ENCODE peak calls at places on chromosomes 1 and 21, in eight cellular contexts. One of them, this sample, is unnamed.

GRCh38 chr1:201346337-201346939 is 31.0 kb downstream of the TNNT2 start:
- DNase-seq in ovary: no peak
- DNase-seq in sigmoid colon: no peak
- DNase-seq in stomach: peak
- DNase-seq in tibial nerve: no peak
- DNase-seq in K562: peak
- DNase-seq in A549: peak
- DNase-seq in GM12878: no peak
- DNase-seq in this sample: no peak

GRCh38 chr1:214506972-214507431 is 44.4 kb downstream of the PTPN14 start:
- DNase-seq in stomach: peak
- DNase-seq in tibial nerve: no peak
- DNase-seq in GM12878: no peak
- DNase-seq in A549: peak
- DNase-seq in ovary: no peak
- DNase-seq in K562: no peak
- DNase-seq in sigmoid colon: no peak
- DNase-seq in this sample: no peak

GRCh38 chr21:44329086-44329889 is 9.9 kb downstream of the CFAP410 start:
- DNase-seq in A549: no peak
- DNase-seq in GM12878: no peak
- DNase-seq in ovary: no peak
- DNase-seq in tibial nerve: no peak
- DNase-seq in sigmoid colon: no peak
- DNase-seq in stomach: no peak
- DNase-seq in K562: no peak
- DNase-seq in this sample: peak

GRCh38 chr1:211901945-211902344 is 71.4 kb upstream of the LPGAT1 start:
- DNase-seq in A549: no peak
- DNase-seq in stomach: no peak
- DNase-seq in GM12878: no peak
- DNase-seq in tibial nerve: no peak
- DNase-seq in K562: no peak
- DNase-seq in ovary: no peak
- DNase-seq in sigmoid colon: no peak
- DNase-seq in this sample: no peak

GRCh38 chr1:60746278-60746761 is 336.0 kb upstream of the NFIA start:
- DNase-seq in K562: no peak
- DNase-seq in ovary: no peak
- DNase-seq in GM12878: no peak
- DNase-seq in A549: no peak
- DNase-seq in sigmoid colon: no peak
- DNase-seq in stomach: no peak
- DNase-seq in tibial nerve: no peak
- DNase-seq in this sample: no peak

GRCh38 chr1:37177230-37177864 is 143.0 kb upstream of the GRIK3 start:
- DNase-seq in GM12878: no peak
- DNase-seq in ovary: no peak
- DNase-seq in stomach: no peak
- DNase-seq in A549: peak
- DNase-seq in sigmoid colon: no peak
- DNase-seq in tibial nerve: no peak
- DNase-seq in K562: peak
- DNase-seq in this sample: no peak

GRCh38 chr1:204216236-204216635 is 2.4 kb upstream of the GOLT1A start:
- DNase-seq in K562: no peak
- DNase-seq in A549: no peak
- DNase-seq in stomach: no peak
- DNase-seq in GM12878: no peak
- DNase-seq in ovary: no peak
- DNase-seq in tibial nerve: no peak
- DNase-seq in sigmoid colon: no peak
- DNase-seq in this sample: no peak

GRCh38 chr1:145846191-145846590 is 761 bp downstream of the NUDT17 start:
- DNase-seq in GM12878: no peak
- DNase-seq in K562: peak
- DNase-seq in sigmoid colon: no peak
- DNase-seq in A549: peak
- DNase-seq in stomach: no peak
- DNase-seq in ovary: peak
- DNase-seq in tibial nerve: no peak
- DNase-seq in this sample: no peak

GRCh38 chr21:26748066-26748465 is 97.1 kb downstream of the ADAMTS1 start:
- DNase-seq in ovary: no peak
- DNase-seq in sigmoid colon: no peak
- DNase-seq in stomach: no peak
- DNase-seq in GM12878: no peak
- DNase-seq in K562: no peak
- DNase-seq in tibial nerve: no peak
- DNase-seq in A549: no peak
- DNase-seq in this sample: no peak

GRCh38 chr21:26747216-26747615 is 98.0 kb downstream of the ADAMTS1 start:
- DNase-seq in K562: no peak
- DNase-seq in A549: no peak
- DNase-seq in ovary: no peak
- DNase-seq in tibial nerve: no peak
- DNase-seq in stomach: no peak
- DNase-seq in GM12878: no peak
- DNase-seq in sigmoid colon: no peak
- DNase-seq in this sample: no peak

GRCh38 chr21:26739189-26739588 is 106.0 kb downstream of the ADAMTS1 start:
- DNase-seq in ovary: no peak
- DNase-seq in GM12878: no peak
- DNase-seq in A549: no peak
- DNase-seq in tibial nerve: no peak
- DNase-seq in sigmoid colon: no peak
- DNase-seq in K562: no peak
- DNase-seq in stomach: no peak
- DNase-seq in this sample: no peak

DNA sequence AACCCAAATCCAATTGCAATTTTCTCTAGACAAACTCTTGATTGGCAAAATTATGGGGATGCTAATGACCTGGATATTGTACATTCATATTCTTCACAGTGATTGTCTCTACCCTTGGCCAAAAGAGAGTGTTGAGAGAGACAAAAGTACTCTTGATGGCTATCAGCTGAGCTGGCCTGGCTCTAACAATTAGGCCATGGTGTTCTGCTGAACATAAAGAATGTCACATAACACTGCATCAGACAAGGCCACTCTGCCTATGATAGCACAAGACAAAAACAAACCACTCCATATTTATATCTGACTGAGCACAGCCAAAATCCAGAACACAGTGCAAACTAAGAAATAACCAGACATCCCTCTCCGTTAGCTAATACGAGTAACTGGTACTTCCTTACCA is 101.7 kb downstream of the ADAMTS1 start:
- DNase-seq in sigmoid colon: no peak
- DNase-seq in ovary: no peak
- DNase-seq in K562: no peak
- DNase-seq in GM12878: no peak
- DNase-seq in tibial nerve: no peak
- DNase-seq in A549: no peak
- DNase-seq in stomach: no peak
- DNase-seq in this sample: no peak
- TF ChIP-seq POLR2A in sigmoid colon: no peak
- TF ChIP-seq POLR2A in ovary: no peak
- TF ChIP-seq POLR2A in K562: no peak
- TF ChIP-seq POLR2A in GM12878: no peak
- TF ChIP-seq POLR2A in tibial nerve: no peak
- TF ChIP-seq POLR2A in A549: no peak
- TF ChIP-seq POLR2A in stomach: no peak
- TF ChIP-seq POLR2A in this sample: no peak

DNA sequence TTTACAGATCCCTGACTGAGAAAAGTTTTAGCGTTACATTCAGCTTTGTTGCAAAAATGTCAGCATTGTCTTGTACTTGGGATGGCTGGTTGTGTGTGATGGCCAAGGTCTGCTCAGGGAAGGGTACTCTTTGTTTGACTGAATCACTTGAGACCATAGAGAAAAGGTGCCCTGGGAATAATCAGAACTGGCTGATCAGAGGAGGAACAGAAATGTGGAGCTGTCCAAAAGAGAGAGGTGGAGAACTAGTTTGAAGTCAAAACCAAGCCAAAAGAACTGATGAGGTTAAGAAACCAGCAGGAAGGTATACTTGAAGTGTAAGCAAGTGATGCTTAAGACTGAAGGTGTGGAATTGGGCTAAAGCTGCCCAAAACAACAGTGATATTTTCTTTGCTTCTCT is 107.6 kb upstream of the LYPLAL1 start:
- DNase-seq in A549: no peak
- DNase-seq in stomach: no peak
- DNase-seq in GM12878: no peak
- DNase-seq in tibial nerve: no peak
- DNase-seq in ovary: no peak
- DNase-seq in K562: no peak
- DNase-seq in sigmoid colon: no peak
- DNase-seq in this sample: no peak
- TF ChIP-seq EP300 in A549: no peak
- TF ChIP-seq EP300 in stomach: no peak
- TF ChIP-seq EP300 in GM12878: no peak
- TF ChIP-seq EP300 in tibial nerve: no peak
- TF ChIP-seq EP300 in ovary: no peak
- TF ChIP-seq EP300 in K562: no peak
- TF ChIP-seq EP300 in sigmoid colon: no peak
- TF ChIP-seq EP300 in this sample: no peak

GRCh38 chr1:155295942-155296267 is 5.3 kb downstream of the PKLR start:
- DNase-seq in K562: no peak
- DNase-seq in A549: no peak
- DNase-seq in tibial nerve: no peak
- DNase-seq in stomach: no peak
- DNase-seq in GM12878: no peak
- DNase-seq in ovary: no peak
- DNase-seq in sigmoid colon: no peak
- DNase-seq in this sample: peak

GRCh38 chr1:155296660-155297059 is 4.6 kb downstream of the PKLR start:
- DNase-seq in K562: no peak
- DNase-seq in A549: no peak
- DNase-seq in sigmoid colon: no peak
- DNase-seq in stomach: no peak
- DNase-seq in tibial nerve: no peak
- DNase-seq in GM12878: no peak
- DNase-seq in ovary: no peak
- DNase-seq in this sample: no peak

GRCh38 chr1:155297431-155297830 is 3.8 kb downstream of the PKLR start:
- DNase-seq in K562: no peak
- DNase-seq in sigmoid colon: no peak
- DNase-seq in ovary: no peak
- DNase-seq in GM12878: no peak
- DNase-seq in tibial nerve: no peak
- DNase-seq in A549: no peak
- DNase-seq in stomach: no peak
- DNase-seq in this sample: no peak

GRCh38 chr1:155294520-155295182 is 6.6 kb downstream of the PKLR start:
- DNase-seq in GM12878: no peak
- DNase-seq in sigmoid colon: no peak
- DNase-seq in tibial nerve: no peak
- DNase-seq in A549: no peak
- DNase-seq in ovary: no peak
- DNase-seq in stomach: no peak
- DNase-seq in K562: no peak
- DNase-seq in this sample: peak

DNA sequence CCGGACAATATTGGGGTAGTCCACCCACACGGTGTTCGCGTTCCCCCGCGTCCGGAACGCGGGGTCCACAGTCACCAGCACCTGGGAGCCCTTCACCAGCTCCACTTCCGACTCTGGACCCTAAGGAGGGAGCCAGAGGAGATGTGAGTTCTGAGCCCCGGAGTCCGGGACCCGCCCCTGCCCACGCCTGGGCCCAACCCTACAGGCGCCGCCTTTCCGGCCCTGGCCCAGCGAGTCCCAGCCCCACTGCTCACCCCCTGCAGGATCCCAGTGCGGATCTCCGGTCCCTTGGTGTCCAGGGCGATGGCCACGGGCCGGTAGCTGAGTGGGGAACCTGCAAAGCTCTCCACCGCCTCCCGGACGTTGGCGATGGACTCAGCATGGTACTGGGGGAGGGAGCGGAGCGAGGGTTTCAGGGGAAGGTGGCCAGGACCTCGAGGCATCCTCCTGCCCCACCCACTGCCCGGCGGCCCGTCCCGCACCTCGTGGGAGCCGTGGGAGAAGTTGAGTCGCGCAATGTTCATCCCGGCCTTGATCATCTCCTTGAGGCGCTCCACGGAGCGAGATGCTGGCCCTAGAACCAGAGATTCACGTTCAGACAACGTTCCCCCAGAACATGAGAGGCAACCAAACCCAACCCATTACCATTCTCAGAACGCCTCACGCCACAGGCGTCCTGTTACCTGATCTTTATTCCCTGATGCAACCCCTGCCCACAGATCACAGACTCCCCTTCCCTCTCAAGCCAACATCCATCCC is 5.9 kb downstream of the PKLR start:
- DNase-seq in GM12878: no peak
- DNase-seq in A549: no peak
- DNase-seq in stomach: no peak
- DNase-seq in tibial nerve: no peak
- DNase-seq in ovary: no peak
- DNase-seq in sigmoid colon: no peak
- DNase-seq in K562: no peak
- DNase-seq in this sample: no peak
- H3K4me3 ChIP-seq in GM12878: no peak
- H3K4me3 ChIP-seq in A549: no peak
- H3K4me3 ChIP-seq in stomach: peak
- H3K4me3 ChIP-seq in tibial nerve: no peak
- H3K4me3 ChIP-seq in ovary: no peak
- H3K4me3 ChIP-seq in sigmoid colon: no peak
- H3K4me3 ChIP-seq in K562: no peak
- H3K4me3 ChIP-seq in this sample: no peak

GRCh38 chr1:230120289-230120948 is 53.4 kb downstream of the GALNT2 start:
- DNase-seq in GM12878: no peak
- DNase-seq in sigmoid colon: no peak
- DNase-seq in A549: no peak
- DNase-seq in tibial nerve: peak
- DNase-seq in stomach: no peak
- DNase-seq in K562: no peak
- DNase-seq in ovary: no peak
- DNase-seq in this sample: no peak

GRCh38 chr1:230122361-230123279 is 55.6 kb downstream of the GALNT2 start:
- DNase-seq in stomach: no peak
- DNase-seq in K562: no peak
- DNase-seq in tibial nerve: no peak
- DNase-seq in GM12878: no peak
- DNase-seq in sigmoid colon: no peak
- DNase-seq in A549: no peak
- DNase-seq in ovary: no peak
- DNase-seq in this sample: no peak

GRCh38 chr1:230119340-230119739 is 52.3 kb downstream of the GALNT2 start:
- DNase-seq in stomach: no peak
- DNase-seq in K562: no peak
- DNase-seq in tibial nerve: no peak
- DNase-seq in A549: no peak
- DNase-seq in GM12878: no peak
- DNase-seq in ovary: no peak
- DNase-seq in sigmoid colon: no peak
- DNase-seq in this sample: no peak

GRCh38 chr1:230121950-230122349 is 54.9 kb downstream of the GALNT2 start:
- DNase-seq in A549: no peak
- DNase-seq in ovary: no peak
- DNase-seq in stomach: no peak
- DNase-seq in tibial nerve: no peak
- DNase-seq in sigmoid colon: no peak
- DNase-seq in GM12878: no peak
- DNase-seq in K562: no peak
- DNase-seq in this sample: no peak

DNA sequence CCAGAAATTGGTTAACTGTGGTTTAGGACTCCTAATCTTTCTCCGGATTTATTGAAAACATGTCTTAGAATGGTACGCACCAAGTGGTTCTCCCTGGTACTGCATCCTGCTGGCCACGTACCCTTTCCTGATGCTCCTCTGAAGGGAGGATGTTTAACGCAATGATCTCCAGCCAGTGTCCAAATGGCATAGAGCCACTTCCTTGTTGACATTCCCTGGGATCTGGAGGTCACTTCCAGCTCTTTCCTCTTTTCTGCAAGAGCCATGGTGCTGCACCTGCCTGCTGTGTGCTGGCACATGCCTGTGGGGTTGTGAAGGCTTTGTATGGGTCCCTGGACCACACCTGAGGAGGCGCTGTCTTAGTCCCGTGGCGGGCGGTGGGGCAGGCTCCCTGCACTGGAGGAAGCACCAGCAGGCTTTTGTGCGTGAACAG is 53.9 kb downstream of the GALNT2 start:
- DNase-seq in ovary: no peak
- DNase-seq in A549: peak
- DNase-seq in tibial nerve: no peak
- DNase-seq in sigmoid colon: no peak
- DNase-seq in K562: no peak
- DNase-seq in GM12878: no peak
- DNase-seq in stomach: no peak
- DNase-seq in this sample: no peak
- TF ChIP-seq POLR2A in ovary: no peak
- TF ChIP-seq POLR2A in A549: no peak
- TF ChIP-seq POLR2A in tibial nerve: no peak
- TF ChIP-seq POLR2A in sigmoid colon: no peak
- TF ChIP-seq POLR2A in K562: no peak
- TF ChIP-seq POLR2A in GM12878: no peak
- TF ChIP-seq POLR2A in stomach: no peak
- TF ChIP-seq POLR2A in this sample: no peak

This sample was measured in upper lobe of left lung.